ENCODE peak calls at places on chromosomes 4 and X, in six cellular contexts. H is COR-L47; N is fibroblast of gingiva; P is activated CD4-positive, alpha-beta memory T cell treated with anti-CD3 and anti-CD28 coated beads, Interleukin-2, amount 10 ng/mL, durations not matched to agents 7 days and 5 days; T is RWPE1; U is amniotic stem cell. Q is an unnamed sample.

GRCh38 chr4:89712141-89712540 is 124.8 kb downstream of the SNCA start:
- DNase-seq in T (no peak), U (peak), H (no peak), P (no peak), N (peak), Q (no peak)

GRCh38 chr4:99927566-99927965 is 18.9 kb downstream of the DNAJB14 start:
- DNase-seq in T (no peak), U (no peak), N (peak), H (no peak), P (no peak), Q (no peak)

GRCh38 chrX:37712458-37712857 is 26.9 kb downstream of the XK start:
- DNase-seq in H (no peak), P (no peak), N (peak), T (peak), U (no peak), Q (no peak)

GRCh38 chr4:139660518-139661149 is 5.0 kb upstream of the MGST2 start:
- DNase-seq in P (no peak), H (no peak), T (no peak), N (no peak), U (no peak), Q (no peak)

GRCh38 chrX:16466640-16467432 is 183.1 kb upstream of the S100G start:
- DNase-seq in U (peak), T (peak), N (no peak), H (no peak), P (no peak), Q (no peak)

GRCh38 chrX:19855700-19856381 is 31.6 kb downstream of the SH3KBP1 start:
- DNase-seq in P (no peak), N (no peak), U (no peak), T (no peak), H (no peak), Q (no peak)

GRCh38 chr4:180828455-180829018 is 1414.7 kb upstream of the TENM3 start:
- DNase-seq in U (peak), T (peak), H (peak), N (peak), P (no peak), Q (no peak)

GRCh38 chr4:140071806-140072205 is 82.2 kb downstream of the MAML3 start:
- DNase-seq in T (no peak), U (no peak), P (peak), H (no peak), N (peak), Q (no peak)

GRCh38 chr4:41120297-41121217 is 93.8 kb downstream of the APBB2 start:
- DNase-seq in P (no peak), H (no peak), T (peak), N (peak), U (no peak), Q (no peak)

GRCh38 chrX:46589977-46590723 is 16.6 kb downstream of the CHST7 start:
- DNase-seq in N (peak), T (no peak), P (no peak), H (no peak), U (no peak), Q (no peak)

GRCh38 chrX:56978172-56978571 is 17.2 kb downstream of the SPIN3 start:
- DNase-seq in H (no peak), U (no peak), P (peak), N (peak), T (peak), Q (peak)

GRCh38 chrX:21412029-21412428 is 37.8 kb downstream of the CNKSR2 start:
- DNase-seq in P (no peak), N (no peak), U (no peak), T (no peak), H (no peak), Q (no peak)

GRCh38 chr4:77878176-77878575 is 15.5 kb downstream of the MRPL1 start:
- DNase-seq in P (no peak), T (no peak), N (no peak), U (no peak), H (no peak), Q (no peak)

GRCh38 chr4:153645183-153645582 is 38.9 kb upstream of the TLR2 start:
- DNase-seq in P (peak), N (no peak), T (no peak), H (no peak), U (no peak), Q (no peak)

GRCh38 chr4:153241295-153241694 is 37.1 kb downstream of the TRIM2 start:
- DNase-seq in N (no peak), H (no peak), T (no peak), P (no peak), U (no peak), Q (no peak)

GRCh38 chrX:14916017-14916674 is 42.9 kb downstream of the MOSPD2 start:
- DNase-seq in H (no peak), P (no peak), N (no peak), T (no peak), U (peak), Q (no peak)

GRCh38 chr4:145097821-145098674 is at the start of the genes ABCE1 and ANAPC10:
- DNase-seq in T (peak), N (peak), U (peak), H (peak), P (peak), Q (peak)

GRCh38 chr4:88110826-88111225 is 47.6 kb downstream of the ABCG2 start:
- DNase-seq in N (no peak), T (no peak), U (no peak), H (no peak), P (no peak), Q (no peak)

GRCh38 chr4:89248879-89249281 is 58.7 kb downstream of the GPRIN3 start:
- DNase-seq in P (no peak), H (peak), U (no peak), T (no peak), N (no peak), Q (peak)

GRCh38 chrX:21225643-21226042 is 148.6 kb upstream of the CNKSR2 start:
- DNase-seq in T (no peak), P (no peak), U (no peak), N (no peak), H (no peak), Q (no peak)

GRCh38 chr4:24477919-24478318 is 106.4 kb downstream of the DHX15 start:
- DNase-seq in P (no peak), H (peak), T (no peak), N (no peak), U (peak), Q (no peak)

GRCh38 chrX:71214604-71215334 is 8.3 kb upstream of the GJB1 start:
- DNase-seq in H (no peak), U (no peak), P (no peak), N (no peak), T (no peak), Q (no peak)

GRCh38 chr4:30802622-30803323 is 82.6 kb downstream of the PCDH7 start:
- DNase-seq in U (no peak), P (no peak), T (peak), H (no peak), N (peak), Q (no peak)

GRCh38 chr4:77538574-77539157 is 67.0 kb upstream of the CXCL13 start:
- DNase-seq in T (peak), U (no peak), N (peak), H (peak), P (no peak), Q (no peak)

GRCh38 chr4:102497986-102498385 is 3.2 kb upstream of the NFKB1 start:
- DNase-seq in N (no peak), H (no peak), P (no peak), T (no peak), U (no peak), Q (no peak)

GRCh38 chr4:168908093-168908492 is 102.0 kb downstream of the CBR4 start:
- DNase-seq in H (no peak), T (no peak), N (peak), U (peak), P (no peak), Q (no peak)

GRCh38 chr4:4575284-4576211 is 33.7 kb upstream of the STX18 start:
- DNase-seq in H (no peak), N (peak), U (no peak), P (peak), T (peak), Q (peak)

GRCh38 chr4:79632114-79632513 is 224.1 kb upstream of the GK2 start:
- DNase-seq in N (no peak), H (no peak), P (no peak), T (no peak), U (no peak), Q (no peak)

GRCh38 chr4:28092610-28093009 is 1232.0 kb downstream of the STIM2 start:
- DNase-seq in U (no peak), N (no peak), T (no peak), P (no peak), H (no peak), Q (no peak)

GRCh38 chr4:57044996-57045395 is 65.2 kb downstream of the IGFBP7 start:
- DNase-seq in H (no peak), N (peak), P (no peak), T (peak), U (no peak), Q (no peak)

GRCh38 chrX:139784788-139785187 is 76.8 kb upstream of the MCF2 start:
- DNase-seq in H (no peak), P (no peak), T (no peak), U (no peak), N (no peak), Q (no peak)

GRCh38 chrX:105975382-105975781 is 63.1 kb downstream of the SERPINA7 start:
- DNase-seq in N (no peak), T (no peak), H (no peak), P (no peak), U (no peak), Q (no peak)

GRCh38 chr4:67651536-67651935 is 49.4 kb downstream of the UBA6 start:
- DNase-seq in T (no peak), H (no peak), U (no peak), N (no peak), P (no peak), Q (no peak)

GRCh38 chrX:53356186-53356585 is 66.3 kb downstream of the SMC1A start:
- DNase-seq in N (no peak), T (peak), P (no peak), U (no peak), H (no peak), Q (no peak)

GRCh38 chr4:177713454-177713853 is 271.2 kb upstream of the AGA start:
- DNase-seq in P (no peak), H (no peak), T (no peak), U (no peak), N (no peak), Q (no peak)

GRCh38 chr4:8015512-8015911 is 75.9 kb upstream of the AFAP1 start:
- DNase-seq in T (peak), P (no peak), U (no peak), N (no peak), H (peak), Q (no peak)

GRCh38 chr4:31246856-31247255 is 526.7 kb downstream of the PCDH7 start:
- DNase-seq in U (no peak), H (no peak), N (no peak), T (no peak), P (no peak), Q (no peak)

GRCh38 chr4:2046031-2046961 is 12.8 kb upstream of the NAT8L start:
- DNase-seq in T (no peak), N (no peak), P (peak), U (no peak), H (no peak), Q (no peak)